ENCODE peak calls at places on chromosomes 6 and 20, in four cellular contexts. N is right atrium auricular region, K is NB4, T is HepG2. Z is an unnamed sample.

GRCh38 chr6:72761767-72762166 is 139.9 kb downstream of the KCNQ5 start:
- DNase-seq in N (no peak), K (no peak), T (no peak), Z (no peak)

GRCh38 chr6:160927416-160927815 is 64.2 kb upstream of the MAP3K4 start:
- DNase-seq in N (no peak), K (no peak), T (no peak), Z (no peak)

GRCh38 chr20:35523298-35523888 is 6.1 kb downstream of the C20orf173 start:
- DNase-seq in N (no peak), K (peak), T (peak), Z (no peak)

GRCh38 chr6:39684790-39685485 is 40.3 kb downstream of the KIF6 start:
- DNase-seq in N (no peak), K (no peak), T (no peak), Z (no peak)

GRCh38 chr6:11263185-11263817 is 30.8 kb upstream of the NEDD9 start:
- DNase-seq in N (peak), K (no peak), T (peak), Z (no peak)

GRCh38 chr20:62104791-62105345 is 17.4 kb upstream of the LSM14B start:
- DNase-seq in N (no peak), K (no peak), T (no peak), Z (no peak)

GRCh38 chr20:57187068-57187634 is 79.3 kb downstream of the BMP7 start:
- DNase-seq in N (no peak), K (no peak), T (no peak), Z (no peak)

GRCh38 chr20:19095762-19096161 is 116.7 kb upstream of the SLC24A3 start:
- DNase-seq in N (no peak), K (no peak), T (no peak), Z (no peak)

GRCh38 chr6:358432-358831 is 33.1 kb upstream of the IRF4 start:
- DNase-seq in N (no peak), K (no peak), T (no peak), Z (no peak)

DNA sequence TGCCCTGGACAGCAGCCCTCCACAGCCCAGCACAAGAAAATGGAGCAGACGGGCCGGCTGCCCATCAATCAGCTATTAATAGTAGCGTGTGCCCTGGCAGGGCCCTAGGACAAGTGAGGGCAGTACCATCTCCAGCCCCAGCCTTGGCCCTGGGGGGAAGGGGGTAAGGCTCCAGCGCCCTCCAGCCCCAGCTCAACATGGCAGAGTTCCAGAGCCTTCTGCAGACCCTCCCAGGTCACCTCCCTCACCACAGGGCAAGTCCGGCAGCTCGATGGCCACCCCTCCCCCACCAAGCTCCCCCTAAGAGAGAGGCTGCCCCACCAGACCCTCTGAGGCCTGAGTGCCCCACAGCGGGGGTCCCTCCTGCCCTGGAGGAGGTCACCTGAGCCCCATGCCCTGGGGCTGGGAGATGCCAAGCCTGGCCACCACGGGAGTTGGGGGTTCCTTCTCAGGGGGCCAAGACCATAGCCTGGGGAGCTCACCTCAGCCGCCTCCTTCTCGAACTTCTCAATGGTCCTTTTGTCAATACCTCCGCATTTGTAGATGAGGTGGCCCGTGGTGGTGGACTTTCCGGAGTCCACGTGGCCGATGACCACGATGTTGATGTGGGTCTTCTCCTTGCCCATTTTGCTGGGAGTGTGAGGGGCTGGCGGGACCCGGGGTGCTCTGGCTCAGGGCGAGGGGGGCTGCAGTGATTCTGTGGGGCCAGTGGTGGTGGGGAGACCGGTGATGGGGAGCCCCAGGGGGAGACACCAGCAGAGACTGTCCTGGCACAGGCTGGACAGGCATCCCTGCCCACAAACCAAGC is 1.5 kb downstream of the EEF1A2 start:
- DNase-seq in N (no peak), K (no peak), T (no peak), Z (no peak)
- H3K4me3 ChIP-seq in N (peak), K (no peak), T (no peak), Z (no peak)

DNA sequence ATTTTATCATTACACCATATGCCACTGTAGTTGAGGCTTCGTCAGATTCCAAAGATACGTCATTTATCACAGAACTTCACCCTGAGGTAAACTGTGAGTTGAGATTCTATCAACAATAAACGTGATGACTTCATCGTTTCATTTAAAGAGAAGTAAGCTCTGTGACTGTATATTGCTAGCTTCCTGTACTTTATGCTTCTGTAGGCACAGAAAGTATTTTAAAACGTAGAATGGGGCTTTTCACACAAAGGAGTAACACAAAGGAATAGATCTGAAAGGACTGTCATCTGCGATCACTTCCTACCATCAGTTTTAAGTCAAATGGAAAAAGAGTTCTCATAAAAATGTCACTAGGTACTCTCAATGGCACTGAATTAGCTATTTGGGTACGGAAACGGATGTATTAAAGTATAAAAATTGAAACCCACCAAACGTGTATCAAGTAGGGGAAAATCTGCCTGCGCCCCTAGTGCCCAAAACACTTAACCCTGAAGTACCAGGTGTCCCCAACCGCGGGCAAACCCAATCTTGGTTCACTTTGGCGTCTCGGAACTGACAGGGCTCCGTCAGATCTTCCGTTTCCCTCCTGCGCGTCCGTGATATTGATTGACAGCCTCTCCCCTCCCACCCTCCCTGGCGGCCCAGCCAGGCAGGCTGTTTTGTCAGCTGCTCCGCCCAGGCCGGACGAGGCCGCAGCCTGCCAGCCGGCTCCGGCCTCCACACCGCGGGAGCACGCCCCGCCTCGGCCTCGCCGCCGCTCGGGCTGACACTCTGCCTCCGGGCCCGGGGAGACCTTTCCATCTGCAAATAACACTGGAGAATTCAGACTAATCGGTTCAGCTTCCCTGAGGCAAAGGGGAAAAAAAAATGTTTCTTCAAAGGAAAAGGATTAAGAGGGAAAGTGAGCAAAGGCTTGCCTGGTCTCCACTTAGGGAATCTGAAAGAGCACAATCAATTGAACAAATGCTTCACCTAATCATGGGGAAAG is 234.7 kb upstream of the MCHR2 start:
- DNase-seq in N (peak), K (peak), T (peak), Z (no peak)
- H3K4me3 ChIP-seq in N (peak), K (peak), T (peak), Z (peak)

GRCh38 chr6:158321960-158322359 is 9.7 kb downstream of the TULP4 start:
- DNase-seq in N (no peak), K (no peak), T (no peak), Z (no peak)
- H3K4me3 ChIP-seq in N (no peak), K (no peak), T (no peak), Z (no peak)

DNA sequence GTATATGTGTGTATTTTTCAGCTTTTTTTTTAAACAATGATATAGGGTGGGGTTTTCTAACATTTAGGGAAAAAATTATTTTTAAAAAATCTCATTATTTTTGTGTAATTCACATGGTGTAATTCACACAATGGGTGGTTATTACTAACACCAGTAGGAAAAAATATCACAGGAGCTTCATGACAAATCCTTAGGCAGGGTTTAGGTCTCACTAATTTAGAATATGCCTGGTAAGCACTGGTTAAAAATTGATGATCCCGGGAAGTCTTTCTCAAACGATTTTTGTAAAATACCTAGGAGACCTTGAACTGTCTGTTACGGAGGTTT is 29.5 kb upstream of the ZNF217 start:
- DNase-seq in N (no peak), K (no peak), T (no peak), Z (no peak)
- H3K4me3 ChIP-seq in N (peak), K (peak), T (peak), Z (peak)

DNA sequence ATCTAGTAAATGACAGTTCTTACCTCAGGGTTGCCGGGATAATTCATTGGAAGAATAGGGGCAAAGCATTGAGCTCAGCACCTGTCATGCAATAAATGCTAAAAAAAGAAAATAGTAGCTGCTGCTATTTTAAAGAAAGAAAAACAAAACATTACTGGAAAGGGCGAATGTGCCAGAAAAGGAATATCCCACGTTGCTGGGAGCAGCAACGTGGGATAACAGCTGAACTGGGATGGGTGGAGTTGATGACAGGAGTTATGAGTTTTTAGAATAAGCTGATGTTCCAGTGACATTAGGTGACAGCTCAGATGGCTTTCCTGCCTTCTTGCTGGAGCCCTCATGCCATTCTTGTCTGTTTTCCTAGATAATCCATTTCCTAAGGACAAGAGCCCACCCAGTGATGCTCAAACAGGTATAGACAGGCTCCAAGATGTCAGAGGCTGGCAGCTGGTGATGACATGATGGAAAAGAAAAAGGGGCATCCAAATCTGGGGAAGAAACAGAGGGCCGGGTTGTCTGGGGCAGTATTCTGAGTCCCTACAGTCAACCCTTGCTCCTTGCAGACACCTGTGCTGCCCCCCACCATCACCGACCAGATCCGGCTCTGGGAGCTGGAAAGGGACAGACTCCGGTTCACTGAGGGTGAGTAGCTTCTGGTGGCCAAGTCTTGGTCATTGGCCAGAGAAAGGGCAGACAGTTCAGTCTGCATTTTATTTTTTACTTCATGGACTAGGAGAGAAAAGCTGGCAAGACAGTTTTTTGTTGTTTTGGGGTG is 1.1 kb upstream of the VARS2 start:
- DNase-seq in N (no peak), K (no peak), T (no peak), Z (no peak)
- H3K4me3 ChIP-seq in N (no peak), K (no peak), T (no peak), Z (peak)

GRCh38 chr6:108564178-108564577 is 3.5 kb downstream of the FOXO3 start:
- DNase-seq in N (no peak), K (no peak), T (no peak), Z (no peak)

GRCh38 chr6:108563292-108563691 is 2.6 kb downstream of the FOXO3 start:
- DNase-seq in N (no peak), K (no peak), T (no peak), Z (no peak)

GRCh38 chr6:108561742-108562502 is 1.2 kb downstream of the FOXO3 start:
- DNase-seq in N (no peak), K (peak), T (peak), Z (no peak)

GRCh38 chr6:108560463-108561308 is at the start of gene FOXO3:
- DNase-seq in N (peak), K (peak), T (peak), Z (peak)

GRCh38 chr6:108562503-108562993 is 1.8 kb downstream of the FOXO3 start:
- DNase-seq in N (peak), K (peak), T (peak), Z (peak)
- H3K4me3 ChIP-seq in N (peak), K (peak), T (peak), Z (peak)

GRCh38 chr6:50818673-50819072 is at the start of gene TFAP2B:
- DNase-seq in N (no peak), K (no peak), T (no peak), Z (no peak)
- H3K4me3 ChIP-seq in N (no peak), K (no peak), T (no peak), Z (peak)